ENCODE peak calls at places on chromosomes 7 and 10, in five cellular contexts. M is stomach, U is endothelial cell of umbilical vein, E is transverse colon, O is uterus. H is an unnamed sample.

GRCh38 chr10:31526681-31527080 is 207.7 kb downstream of the ZEB1 start:
- DNase-seq in M (no peak), E (no peak), U (peak), O (no peak), H (no peak)

GRCh38 chr10:49194212-49194920 is 6.2 kb upstream of the TMEM273 start:
- DNase-seq in E (no peak), M (no peak), O (no peak), U (peak), H (no peak)

GRCh38 chr10:70274643-70275042 is 9.2 kb downstream of the NPFFR1 start:
- DNase-seq in E (no peak), U (no peak), M (no peak), O (no peak), H (no peak)

GRCh38 chr10:71606721-71607430 is 112.7 kb downstream of the C10orf105 start:
- DNase-seq in M (no peak), U (no peak), O (no peak), E (no peak), H (no peak)

GRCh38 chr10:56881218-56881617 is 520.2 kb upstream of the ZWINT start:
- DNase-seq in E (no peak), U (no peak), M (no peak), O (no peak), H (no peak)

GRCh38 chr10:132929953-132930640 is 12.3 kb downstream of the CFAP46 start:
- DNase-seq in E (no peak), M (no peak), U (no peak), O (no peak), H (no peak)

GRCh38 chr10:44153901-44154670 is 230.8 kb downstream of the CXCL12 start:
- DNase-seq in M (no peak), E (no peak), U (no peak), O (no peak), H (no peak)

GRCh38 chr10:88427024-88427423 is 156.1 kb downstream of the RNLS start:
- DNase-seq in O (no peak), E (no peak), U (no peak), M (no peak), H (no peak)

GRCh38 chr10:75402486-75403143 is 1.1 kb upstream of the ZNF503 start:
- DNase-seq in M (peak), U (no peak), E (peak), O (peak), H (no peak)

GRCh38 chr7:115153770-115154468 is 232.0 kb downstream of the MDFIC start:
- DNase-seq in E (no peak), M (no peak), O (no peak), U (no peak), H (no peak)

GRCh38 chr7:7972927-7973594 is 4.5 kb downstream of the GLCCI1 start:
- DNase-seq in O (no peak), U (no peak), E (no peak), M (no peak), H (no peak)

GRCh38 chr7:152336754-152337368 is 98.9 kb downstream of the KMT2C start:
- DNase-seq in O (peak), E (peak), U (peak), M (no peak), H (no peak)

GRCh38 chr7:101743241-101743994 is 74.0 kb upstream of the CUX1 start:
- DNase-seq in E (peak), U (peak), O (peak), M (peak), H (peak)

GRCh38 chr7:138632866-138633602 is 68.1 kb downstream of the SVOPL start:
- DNase-seq in U (no peak), M (no peak), O (no peak), E (no peak), H (no peak)

GRCh38 chr7:155734445-155734809 is 77.8 kb downstream of the SHH start:
- DNase-seq in U (no peak), E (no peak), M (no peak), O (no peak), H (no peak)

GRCh38 chr7:120332433-120332832 is 59.5 kb downstream of the KCND2 start:
- DNase-seq in M (no peak), O (no peak), E (no peak), U (no peak), H (no peak)

GRCh38 chr7:120337308-120337907 is 64.4 kb downstream of the KCND2 start:
- DNase-seq in U (peak), E (no peak), O (no peak), M (no peak), H (no peak)

DNA sequence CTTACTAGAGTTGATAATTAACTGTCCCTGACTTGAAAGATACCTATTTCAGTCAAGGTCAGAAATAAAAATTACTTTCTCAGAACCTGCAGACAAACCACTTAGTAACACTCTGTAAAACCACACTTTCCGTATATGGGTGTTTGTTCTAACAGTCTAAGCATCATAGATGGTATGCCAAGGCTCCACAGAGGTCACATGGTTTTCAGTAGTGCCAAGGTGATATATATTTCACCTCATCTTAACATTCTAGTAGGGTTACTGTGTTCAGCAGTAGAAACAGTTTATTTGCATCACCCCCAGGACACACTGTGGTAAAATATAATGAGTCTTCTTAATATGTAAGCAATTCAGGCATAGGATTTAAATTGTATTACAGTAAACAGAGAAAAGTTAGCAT is 61.5 kb downstream of the KCND2 start:
- DNase-seq in E (no peak), U (no peak), O (no peak), M (no peak), H (no peak)
- TF ChIP-seq CTCF in E (no peak), U (no peak), O (no peak), M (no peak), H (no peak)

DNA sequence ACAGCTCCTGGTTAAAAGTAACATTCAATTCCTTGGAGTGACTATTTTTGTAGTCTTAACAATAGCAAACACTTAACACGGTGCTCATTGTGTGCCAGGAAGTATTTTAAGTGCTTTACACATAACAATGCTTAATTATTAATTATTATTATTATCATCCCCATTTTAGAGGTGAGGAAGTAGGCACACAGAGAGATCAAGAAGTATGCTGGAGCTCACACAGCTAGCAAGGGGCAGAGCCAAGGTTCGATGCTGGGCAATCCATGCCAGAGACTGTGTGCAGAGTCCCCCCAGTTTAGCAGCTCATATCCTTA is 48.2 kb upstream of the SMNDC1 start:
- DNase-seq in E (no peak), M (no peak), U (no peak), O (no peak), H (no peak)
- H3K4me3 ChIP-seq in E (no peak), M (no peak), U (no peak), O (no peak), H (no peak)

GRCh38 chr10:97434557-97434956 is 8.6 kb downstream of the PGAM1 start:
- DNase-seq in E (no peak), O (no peak), M (no peak), U (no peak), H (no peak)
- TF ChIP-seq POLR2A in E (no peak), O (no peak), M (no peak), U (no peak), H (no peak)

DNA sequence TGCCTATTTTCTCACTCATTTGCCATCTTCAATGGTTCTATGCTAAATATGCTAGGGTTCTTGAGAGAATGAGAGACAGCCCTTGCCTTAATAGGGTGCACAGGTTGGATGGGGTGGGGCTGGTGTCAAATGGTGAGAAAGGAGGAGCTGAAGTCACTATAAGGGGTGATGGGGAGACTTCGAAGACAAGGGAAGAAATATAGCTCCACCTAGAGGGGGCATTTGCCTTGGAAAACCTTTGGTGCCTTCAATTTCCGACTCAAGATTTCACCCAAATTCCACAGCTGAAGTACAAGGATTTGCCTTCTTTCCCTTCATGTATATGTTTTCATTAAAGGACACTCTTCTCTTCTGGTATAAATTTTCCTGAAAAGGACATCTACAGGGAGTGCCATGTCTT is 5.6 kb downstream of the PTN start:
- DNase-seq in E (no peak), M (no peak), U (no peak), O (no peak), H (no peak)
- TF ChIP-seq CTCF in E (no peak), M (no peak), U (no peak), O (no peak), H (no peak)

GRCh38 chr7:80087051-80087767 is 47.4 kb upstream of the GNAI1 start:
- DNase-seq in O (no peak), U (no peak), M (no peak), E (no peak), H (no peak)

GRCh38 chr7:80089341-80089740 is 45.3 kb upstream of the GNAI1 start:
- DNase-seq in U (no peak), E (no peak), O (no peak), M (no peak), H (no peak)

GRCh38 chr7:80093349-80093748 is 41.3 kb upstream of the GNAI1 start:
- DNase-seq in U (no peak), M (no peak), E (no peak), O (no peak), H (no peak)

GRCh38 chr7:80087768-80088170 is 46.9 kb upstream of the GNAI1 start:
- DNase-seq in M (no peak), U (no peak), E (no peak), O (no peak), H (no peak)

GRCh38 chr7:80088705-80089104 is 45.9 kb upstream of the GNAI1 start:
- DNase-seq in O (no peak), M (no peak), U (no peak), E (no peak), H (no peak)
- H3K4me3 ChIP-seq in O (no peak), M (no peak), U (no peak), E (no peak), H (no peak)

GRCh38 chr10:122565766-122566206 is 5.2 kb downstream of the DMBT1 start:
- DNase-seq in O (peak), E (peak), U (peak), M (peak), H (peak)
- TF ChIP-seq POLR2A in O (no peak), E (no peak), U (no peak), M (no peak), H (no peak)

DNA sequence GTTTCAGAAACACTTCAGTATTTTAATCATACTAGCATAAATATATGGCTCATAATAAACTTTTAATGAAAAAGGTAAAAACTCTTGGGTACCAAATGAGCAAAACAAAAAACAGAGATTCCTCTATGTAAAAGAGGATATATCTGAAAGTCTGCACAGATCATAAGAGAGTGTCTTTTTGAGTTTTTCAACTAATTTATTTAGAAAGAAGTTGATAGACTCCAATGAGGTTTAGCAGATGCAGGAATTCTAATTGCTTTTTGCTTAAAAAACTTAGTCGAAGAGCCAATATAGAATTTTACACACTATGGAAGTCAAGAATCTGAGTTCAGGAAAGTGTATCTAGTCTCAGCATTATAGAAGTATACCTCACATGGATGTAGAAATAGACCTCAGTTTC is 3.4 kb upstream of the MLLT10 start:
- DNase-seq in M (no peak), O (no peak), U (no peak), E (no peak), H (no peak)
- TF ChIP-seq CTCF in M (no peak), O (no peak), U (no peak), E (no peak), H (no peak)

GRCh38 chr10:77223532-77224460 is 413.8 kb downstream of the KCNMA1 start:
- DNase-seq in E (no peak), O (no peak), M (no peak), U (no peak), H (no peak)

GRCh38 chr10:77220150-77220549 is 417.5 kb downstream of the KCNMA1 start:
- DNase-seq in E (no peak), O (no peak), M (no peak), U (no peak), H (no peak)

GRCh38 chr10:77214799-77215198 is 422.8 kb downstream of the KCNMA1 start:
- DNase-seq in O (no peak), U (no peak), E (no peak), M (no peak), H (no peak)

DNA sequence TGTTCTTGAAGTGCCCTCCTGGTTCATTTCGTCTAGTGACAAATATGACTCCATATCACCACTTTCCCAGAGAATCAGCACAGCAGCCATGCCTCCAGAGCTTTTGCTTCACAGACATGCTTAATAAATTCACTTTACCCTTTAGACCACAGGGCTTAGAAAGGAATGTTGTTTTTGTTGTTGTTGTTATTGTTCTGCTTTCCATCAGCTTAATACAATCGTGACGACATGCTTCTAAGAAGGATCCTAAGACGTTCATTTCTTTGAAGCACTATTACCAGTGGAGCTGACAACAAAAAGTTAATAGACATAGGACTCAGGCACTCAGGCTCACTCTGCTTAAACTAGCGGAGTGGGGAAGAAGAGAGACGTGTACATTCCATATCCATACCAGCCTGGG is 418.6 kb downstream of the KCNMA1 start:
- DNase-seq in O (no peak), M (no peak), U (no peak), E (no peak), H (no peak)
- H3K4me3 ChIP-seq in O (no peak), M (no peak), U (no peak), E (no peak), H (no peak)

H was measured in lower leg skin.